ENCODE peak calls at places on chromosomes 3 and 15, in eight cellular contexts. Z, P, T, F, R, Q, A and W are unnamed samples. For H3K4me1 and H3K36me3, the result is how much of the 10 kb centered on the place peaks cover.

GRCh38 chr3:9214599-9214998 is 34.8 kb downstream of the SRGAP3 start:
- DNase-seq in A (no peak), Z (no peak), T (no peak), P (no peak), Q (no peak), F (no peak), R (no peak), W (no peak)

GRCh38 chr3:67064105-67064504 is 66.0 kb downstream of the KBTBD8 start:
- DNase-seq in F (no peak), Q (no peak), Z (no peak), T (no peak), A (no peak), R (no peak), P (no peak), W (no peak)

GRCh38 chr3:149736180-149737100 is 15.8 kb downstream of the COMMD2 start:
- DNase-seq in Z (no peak), Q (peak), P (no peak), T (no peak), A (no peak), F (no peak), R (no peak), W (no peak)

GRCh38 chr3:142863010-142863787 is 25.7 kb downstream of the PCOLCE2 start:
- DNase-seq in R (no peak), A (no peak), P (no peak), Z (no peak), Q (no peak), T (no peak), F (no peak), W (no peak)

GRCh38 chr3:50089603-50089945 is 855 bp downstream of the RBM5 start:
- DNase-seq in P (no peak), R (no peak), A (no peak), Z (no peak), F (no peak), Q (peak), T (no peak), W (no peak)

GRCh38 chr3:124599779-124600693 is 130.2 kb upstream of the UMPS start:
- DNase-seq in F (no peak), T (no peak), A (no peak), Q (peak), P (no peak), Z (no peak), R (no peak), W (no peak)

GRCh38 chr3:156867174-156867573 is 41.0 kb downstream of the LEKR1 start:
- DNase-seq in A (no peak), T (no peak), F (no peak), R (no peak), Q (no peak), P (no peak), Z (no peak), W (no peak)

GRCh38 chr3:159775372-159775961 is 213.2 kb upstream of the IL12A start:
- DNase-seq in Q (no peak), F (no peak), Z (no peak), P (peak), R (no peak), A (peak), T (no peak), W (no peak)

GRCh38 chr3:99575683-99576082 is 62.7 kb upstream of the COL8A1 start:
- DNase-seq in R (no peak), Q (no peak), Z (no peak), A (no peak), F (no peak), P (no peak), T (no peak), W (no peak)

GRCh38 chr3:3200632-3201212 is 21.2 kb upstream of the CRBN start:
- DNase-seq in A (no peak), R (no peak), Z (no peak), T (peak), P (peak), F (peak), Q (peak), W (peak)

GRCh38 chr15:89783111-89783860 is 7.2 kb downstream of the MESP2 start:
- DNase-seq in R (no peak), Q (no peak), P (no peak), F (peak), Z (no peak), A (no peak), T (peak), W (no peak)

GRCh38 chr15:89074402-89075012 is 13.7 kb upstream of the ABHD2 start:
- DNase-seq in A (no peak), R (no peak), F (no peak), T (no peak), Q (no peak), P (no peak), Z (no peak), W (no peak)

GRCh38 chr3:17359911-17360310 is 382.5 kb downstream of the TBC1D5 start:
- DNase-seq in T (no peak), Z (no peak), R (no peak), Q (no peak), A (no peak), F (no peak), P (no peak), W (no peak)

GRCh38 chr15:78130466-78131294 is 565 bp downstream of the CIB2 start:
- DNase-seq in T (peak), A (no peak), F (no peak), Q (peak), Z (no peak), P (no peak), R (no peak), W (no peak)

GRCh38 chr3:194976049-194976451 is 290.4 kb downstream of the FAM43A start:
- DNase-seq in Z (no peak), T (no peak), R (no peak), A (no peak), F (no peak), Q (no peak), P (no peak), W (no peak)

GRCh38 chr3:157231071-157231470 is 71.1 kb upstream of the CCNL1 start:
- DNase-seq in Z (no peak), F (no peak), Q (no peak), P (no peak), T (no peak), R (no peak), A (no peak), W (no peak)

GRCh38 chr15:37137221-37137620 is 36.9 kb upstream of the MEIS2 start:
- DNase-seq in Q (no peak), P (no peak), T (no peak), F (no peak), R (no peak), Z (no peak), A (no peak), W (no peak)

GRCh38 chr3:126983653-126984390 is 907 bp downstream of the PLXNA1 start:
- DNase-seq in R (peak), P (peak), F (peak), A (no peak), Z (peak), Q (no peak), T (peak), W (peak)

GRCh38 chr3:38453075-38453913 is at the start of gene ACVR2B:
- DNase-seq in Z (peak), Q (peak), A (peak), P (peak), R (peak), T (peak), F (peak), W (peak)

GRCh38 chr3:168514252-168514651 is 418.5 kb upstream of the GOLIM4 start:
- DNase-seq in Q (no peak), T (no peak), Z (no peak), F (no peak), P (no peak), R (no peak), A (no peak), W (no peak)

GRCh38 chr3:177733233-177733632 is 536.0 kb upstream of the TBL1XR1 start:
- DNase-seq in T (no peak), F (no peak), Q (no peak), Z (no peak), P (no peak), A (no peak), R (no peak), W (no peak)

GRCh38 chr3:100748967-100749366 is 39.7 kb downstream of the TFG start:
- DNase-seq in T (no peak), F (no peak), R (no peak), A (no peak), Z (no peak), Q (no peak), P (no peak), W (no peak)

GRCh38 chr3:167684389-167684993 is 30.7 kb upstream of the WDR49 start:
- DNase-seq in A (no peak), R (peak), P (peak), Z (peak), Q (peak), T (peak), F (peak), W (peak)

GRCh38 chr3:149663966-149664365 is 6.1 kb upstream of the WWTR1 start:
- DNase-seq in Z (no peak), A (no peak), T (no peak), Q (no peak), P (no peak), R (no peak), F (peak), W (no peak)

GRCh38 chr15:92611995-92612745 is 43.4 kb downstream of the FAM174B start:
- DNase-seq in R (no peak), F (no peak), T (no peak), Q (no peak), A (no peak), Z (no peak), P (no peak), W (no peak)

GRCh38 chr15:43484455-43484854 is 8.5 kb downstream of the TP53BP1 start:
- DNase-seq in P (no peak), Q (no peak), Z (no peak), R (no peak), F (no peak), A (no peak), T (no peak), W (no peak)

GRCh38 chr3:149273096-149273751 is 51.6 kb upstream of the CP start:
- DNase-seq in Z (peak), A (no peak), T (peak), F (peak), Q (peak), R (no peak), P (peak), W (peak)

GRCh38 chr3:176766862-176767261 is 430.4 kb downstream of the TBL1XR1 start:
- DNase-seq in Q (no peak), Z (no peak), P (no peak), R (no peak), T (no peak), A (no peak), F (no peak), W (no peak)

GRCh38 chr3:15074500-15074899 is 9.4 kb upstream of the MRPS25 start:
- DNase-seq in F (no peak), P (no peak), Z (no peak), R (no peak), A (no peak), T (no peak), Q (no peak), W (no peak)
- H3K4me3 ChIP-seq in F (no peak), P (no peak), Z (no peak), R (no peak), A (no peak), T (no peak), Q (no peak), W (no peak)

GRCh38 chr3:4497884-4498283 is 4.7 kb downstream of the ITPR1 start:
- DNase-seq in F (no peak), T (no peak), P (no peak), A (no peak), R (no peak), Q (no peak), Z (no peak), W (no peak)
- H3K4me1 ChIP-seq in F (under half), T (under half), P (under half), A (half or more), R (under half), Q (under half), Z (under half), W (under half)

DNA sequence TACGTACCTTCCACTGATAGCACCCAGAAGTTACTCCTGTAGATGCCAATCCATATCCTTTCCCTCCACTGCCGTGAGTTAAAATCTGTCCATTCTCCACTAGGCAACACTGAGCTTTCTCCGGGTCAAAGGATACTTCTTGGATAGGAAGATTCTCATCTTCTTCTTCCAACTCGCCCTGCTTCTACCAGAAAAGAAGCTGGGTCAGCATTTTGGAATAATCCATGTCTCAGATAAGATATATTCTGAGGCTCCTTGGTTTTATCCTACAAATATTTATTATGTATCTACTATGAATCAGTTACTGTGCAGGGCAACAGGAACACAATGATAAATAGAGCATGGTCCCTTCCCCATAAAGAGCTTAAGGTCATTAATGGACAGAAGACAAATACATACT is 89.2 kb downstream of the FBXL22 start:
- DNase-seq in Q (no peak), R (no peak), A (no peak), F (no peak), T (no peak), P (no peak), Z (no peak), W (no peak)
- H3K36me3 ChIP-seq in Q (under half), R (half or more), A (half or more), F (under half), T (under half), P (half or more), Z (half or more), W (under half)

GRCh38 chr3:27715863-27716262 is 6.3 kb downstream of the EOMES start:
- DNase-seq in Q (no peak), T (no peak), F (no peak), P (no peak), Z (no peak), R (no peak), A (no peak), W (no peak)

GRCh38 chr3:27714101-27714526 is 8.0 kb downstream of the EOMES start:
- DNase-seq in Q (no peak), Z (no peak), F (no peak), A (no peak), P (no peak), R (no peak), T (no peak), W (no peak)

GRCh38 chr3:27716309-27716708 is 5.8 kb downstream of the EOMES start:
- DNase-seq in Z (no peak), T (no peak), Q (no peak), F (no peak), P (no peak), A (no peak), R (no peak), W (no peak)

GRCh38 chr3:27714692-27715453 is 7.2 kb downstream of the EOMES start:
- DNase-seq in R (no peak), Q (no peak), F (peak), Z (no peak), T (no peak), P (no peak), A (no peak), W (no peak)

DNA sequence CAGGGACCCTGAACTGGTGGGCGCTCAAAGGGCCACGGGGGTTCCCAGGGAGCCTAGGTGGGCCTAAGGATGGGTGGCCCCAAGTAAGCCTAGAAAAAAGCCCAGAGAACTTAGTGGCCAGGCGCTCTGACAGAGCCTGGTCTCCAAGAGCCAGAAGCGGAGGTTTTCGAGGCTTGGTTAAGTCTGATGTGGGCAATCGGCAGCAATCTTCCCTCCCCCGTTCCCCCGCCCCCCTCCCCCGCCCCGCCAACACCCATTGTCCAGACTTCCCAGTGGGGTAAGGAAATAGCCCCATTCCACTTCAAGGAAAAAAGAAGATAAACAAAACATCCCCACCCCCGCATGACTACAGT is 6.7 kb downstream of the EOMES start:
- DNase-seq in T (no peak), F (no peak), Z (no peak), A (no peak), P (no peak), R (no peak), Q (no peak), W (no peak)
- H3K4me3 ChIP-seq in T (no peak), F (peak), Z (no peak), A (peak), P (no peak), R (peak), Q (no peak), W (no peak)

GRCh38 chr3:141367038-141367730 is 1.1 kb upstream of the ZBTB38 start:
- DNase-seq in F (no peak), A (no peak), T (no peak), P (no peak), R (no peak), Q (no peak), Z (no peak), W (no peak)

GRCh38 chr3:141370065-141370533 is 1.8 kb downstream of the ZBTB38 start:
- DNase-seq in F (peak), P (peak), R (peak), Q (peak), Z (peak), A (no peak), T (peak), W (peak)

GRCh38 chr3:141366285-141367037 is 1.8 kb upstream of the ZBTB38 start:
- DNase-seq in Q (peak), Z (no peak), F (no peak), T (peak), A (peak), R (no peak), P (no peak), W (no peak)

GRCh38 chr3:141368925-141369794 is 856 bp downstream of the ZBTB38 start:
- DNase-seq in Z (no peak), P (no peak), Q (peak), T (no peak), F (no peak), R (no peak), A (no peak), W (no peak)

DNA sequence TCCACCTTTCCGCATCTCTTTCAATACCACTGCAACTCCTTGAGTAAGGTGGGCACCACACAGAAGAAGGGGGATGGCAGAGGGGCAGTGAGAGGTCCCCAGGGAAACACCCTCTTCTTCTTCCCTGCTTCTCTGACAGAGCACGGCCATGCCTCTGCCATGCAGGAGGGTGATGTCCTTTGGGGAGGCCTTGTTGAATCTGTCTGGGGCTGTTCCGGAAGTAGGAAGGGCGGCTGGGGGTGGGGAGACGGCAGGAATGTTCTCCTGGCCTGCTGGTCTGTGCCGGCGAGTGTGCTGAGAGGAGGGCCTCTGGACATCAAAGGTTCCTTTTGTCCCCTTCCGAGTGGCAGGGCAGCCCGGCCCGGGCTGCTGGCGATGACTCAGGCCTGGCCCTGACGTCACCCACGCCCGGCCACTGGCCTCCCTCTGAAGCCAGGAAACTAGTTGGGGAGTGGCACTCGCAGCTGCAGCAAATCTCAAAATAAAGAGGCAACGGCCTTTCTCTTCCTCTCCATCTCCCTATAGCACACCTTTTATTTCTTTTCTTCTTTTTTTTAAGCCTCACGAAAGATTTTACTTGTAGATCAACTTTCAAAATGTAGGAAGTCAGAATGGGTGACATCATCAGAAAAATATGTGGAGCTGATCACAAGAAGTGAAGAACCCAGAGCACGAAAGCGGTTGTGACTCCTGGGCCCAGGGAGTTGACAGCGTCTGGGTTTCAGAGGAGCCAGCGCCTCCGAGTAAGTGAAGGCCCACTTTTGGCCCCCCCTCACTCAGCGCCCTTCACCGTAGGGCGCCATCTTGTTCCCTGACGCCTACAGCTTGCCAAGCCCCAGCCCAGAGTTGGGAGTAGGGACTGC is at the start of gene ZBTB38:
- DNase-seq in R (no peak), P (peak), A (peak), Q (peak), Z (no peak), F (peak), T (peak), W (no peak)
- H3K4me1 ChIP-seq in R (under half), P (under half), A (half or more), Q (half or more), Z (under half), F (under half), T (under half), W (under half)

DNA sequence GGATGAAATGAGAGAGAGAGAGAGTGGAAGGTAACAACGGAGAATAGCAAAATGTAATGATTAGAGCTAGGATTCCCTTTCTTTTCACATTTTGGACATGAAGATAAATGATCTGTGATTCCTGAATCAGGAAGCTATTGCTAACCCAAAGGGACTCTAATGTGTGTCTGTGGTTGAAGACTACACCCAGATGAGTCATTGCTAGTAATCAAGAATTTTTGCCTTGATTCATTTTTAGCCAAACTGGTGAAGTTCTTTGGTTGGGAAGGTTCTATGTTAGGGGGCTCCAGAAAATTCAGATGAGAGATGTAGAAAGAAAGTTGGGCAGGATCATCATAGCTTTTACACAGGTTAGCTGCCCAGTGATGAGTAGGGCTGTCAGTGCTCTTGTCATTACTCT is 116.4 kb downstream of the DUT start:
- DNase-seq in T (no peak), P (no peak), R (no peak), Z (no peak), Q (no peak), F (no peak), A (no peak), W (no peak)
- H3K36me3 ChIP-seq in T (under half), P (under half), R (under half), Z (under half), Q (under half), F (under half), A (half or more), W (under half)

DNA sequence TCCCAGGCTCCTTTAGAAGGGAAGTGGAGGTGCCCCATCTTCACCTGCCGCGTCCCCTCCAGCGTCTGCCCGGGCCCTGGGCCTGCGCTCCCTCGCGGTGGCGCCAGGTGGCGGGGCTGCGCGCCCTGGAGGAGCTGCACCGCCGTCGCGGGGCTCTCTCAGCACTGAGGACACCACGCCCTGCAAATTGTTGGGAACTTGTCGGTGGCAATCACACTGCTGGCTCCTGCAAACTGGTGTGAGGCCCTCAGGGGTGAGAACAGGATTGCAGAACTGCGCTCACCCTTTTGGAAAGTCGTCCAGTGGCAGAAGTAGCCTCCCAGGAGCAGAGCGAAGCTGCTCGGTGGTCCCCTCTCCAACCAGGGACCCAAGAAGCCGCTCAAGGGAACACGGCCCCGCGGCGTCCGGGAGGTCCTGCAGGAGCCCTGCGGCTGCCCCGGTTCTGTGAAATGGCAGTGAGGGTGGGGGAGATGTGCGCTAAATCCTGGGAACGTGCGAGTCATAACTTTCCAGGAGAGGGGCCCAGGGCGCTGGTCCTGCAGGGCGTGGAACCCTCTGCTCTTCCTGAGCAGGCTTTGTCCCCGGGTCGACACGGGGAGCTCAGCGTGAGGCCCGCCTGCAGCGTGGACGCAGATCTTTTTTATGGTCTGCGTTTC is 995 bp upstream of the LRRK1 start:
- DNase-seq in R (peak), A (peak), F (peak), T (peak), P (peak), Q (peak), Z (peak), W (peak)
- H3K4me3 ChIP-seq in R (peak), A (peak), F (peak), T (peak), P (no peak), Q (peak), Z (peak), W (peak)